ENCODE peak calls at places on chromosomes 6 and 20, in four cellular contexts. One of them, this sample, is unnamed.

GRCh38 chr6:152225231-152225934 is 411.8 kb downstream of the SYNE1 start:
- DNase-seq in heart left ventricle: no peak
- DNase-seq in mesendoderm: no peak
- DNase-seq in lung: no peak
- DNase-seq in this sample: no peak

GRCh38 chr6:86856937-86857563 is 80.3 kb upstream of the HTR1E start:
- DNase-seq in heart left ventricle: no peak
- DNase-seq in mesendoderm: peak
- DNase-seq in lung: no peak
- DNase-seq in this sample: no peak

GRCh38 chr6:128696651-128697391 is 176.4 kb upstream of the PTPRK start:
- DNase-seq in heart left ventricle: no peak
- DNase-seq in mesendoderm: peak
- DNase-seq in lung: no peak
- DNase-seq in this sample: no peak

GRCh38 chr6:155126727-155127439 is 131.8 kb downstream of the TIAM2 start:
- DNase-seq in heart left ventricle: no peak
- DNase-seq in mesendoderm: peak
- DNase-seq in lung: no peak
- DNase-seq in this sample: no peak

GRCh38 chr6:161744211-161745067 is 470.6 kb upstream of the AGPAT4 start:
- DNase-seq in heart left ventricle: no peak
- DNase-seq in mesendoderm: no peak
- DNase-seq in lung: no peak
- DNase-seq in this sample: no peak

GRCh38 chr6:25954756-25955155 is 7.8 kb upstream of the TRIM38 start:
- DNase-seq in heart left ventricle: no peak
- DNase-seq in mesendoderm: no peak
- DNase-seq in lung: no peak
- DNase-seq in this sample: no peak

GRCh38 chr6:160042014-160042773 is 73.3 kb downstream of the IGF2R start:
- DNase-seq in heart left ventricle: no peak
- DNase-seq in mesendoderm: no peak
- DNase-seq in lung: no peak
- DNase-seq in this sample: no peak

GRCh38 chr6:25998379-25998778 is 35.8 kb downstream of the TRIM38 start:
- DNase-seq in heart left ventricle: no peak
- DNase-seq in mesendoderm: no peak
- DNase-seq in lung: no peak
- DNase-seq in this sample: no peak

GRCh38 chr6:117497237-117497636 is 14.8 kb downstream of the DCBLD1 start:
- DNase-seq in heart left ventricle: no peak
- DNase-seq in mesendoderm: no peak
- DNase-seq in lung: no peak
- DNase-seq in this sample: no peak

GRCh38 chr20:36825374-36826104 is 50.4 kb upstream of the TLDC2 start:
- DNase-seq in heart left ventricle: no peak
- DNase-seq in mesendoderm: no peak
- DNase-seq in lung: no peak
- DNase-seq in this sample: no peak

GRCh38 chr20:33852971-33853813 is 42.0 kb downstream of the CHMP4B start:
- DNase-seq in heart left ventricle: no peak
- DNase-seq in mesendoderm: no peak
- DNase-seq in lung: no peak
- DNase-seq in this sample: peak

GRCh38 chr6:19851273-19852089 is 14.3 kb downstream of the ID4 start:
- DNase-seq in heart left ventricle: no peak
- DNase-seq in mesendoderm: peak
- DNase-seq in lung: peak
- DNase-seq in this sample: no peak

GRCh38 chr6:40556023-40556422 is 31.1 kb downstream of the LRFN2 start:
- DNase-seq in heart left ventricle: no peak
- DNase-seq in mesendoderm: peak
- DNase-seq in lung: no peak
- DNase-seq in this sample: no peak

GRCh38 chr6:68638225-68638900 is 3.3 kb downstream of the ADGRB3 start:
- DNase-seq in heart left ventricle: no peak
- DNase-seq in mesendoderm: no peak
- DNase-seq in lung: no peak
- DNase-seq in this sample: no peak

GRCh38 chr20:57660510-57661199 is 40.4 kb upstream of the ZBP1 start:
- DNase-seq in heart left ventricle: no peak
- DNase-seq in mesendoderm: no peak
- DNase-seq in lung: no peak
- DNase-seq in this sample: no peak

GRCh38 chr20:56629464-56630085 is 469 bp downstream of the TFAP2C start:
- DNase-seq in heart left ventricle: no peak
- DNase-seq in mesendoderm: no peak
- DNase-seq in lung: no peak
- DNase-seq in this sample: peak

GRCh38 chr6:816510-817084 is 123.7 kb upstream of the EXOC2 start:
- DNase-seq in heart left ventricle: no peak
- DNase-seq in mesendoderm: peak
- DNase-seq in lung: no peak
- DNase-seq in this sample: no peak

GRCh38 chr6:83893024-83893423 is 33.5 kb downstream of the CYB5R4 start:
- DNase-seq in heart left ventricle: no peak
- DNase-seq in mesendoderm: no peak
- DNase-seq in lung: no peak
- DNase-seq in this sample: no peak

GRCh38 chr20:20317195-20318113 is 50.5 kb upstream of the INSM1 start:
- DNase-seq in heart left ventricle: no peak
- DNase-seq in mesendoderm: peak
- DNase-seq in lung: no peak
- DNase-seq in this sample: no peak

GRCh38 chr6:35900448-35900847 is 20.4 kb downstream of the SRPK1 start:
- DNase-seq in heart left ventricle: no peak
- DNase-seq in mesendoderm: no peak
- DNase-seq in lung: no peak
- DNase-seq in this sample: no peak

GRCh38 chr6:35906499-35906846 is 14.4 kb downstream of the SRPK1 start:
- DNase-seq in heart left ventricle: no peak
- DNase-seq in mesendoderm: no peak
- DNase-seq in lung: no peak
- DNase-seq in this sample: no peak

GRCh38 chr6:35905141-35905785 is 15.6 kb downstream of the SRPK1 start:
- DNase-seq in heart left ventricle: no peak
- DNase-seq in mesendoderm: no peak
- DNase-seq in lung: no peak
- DNase-seq in this sample: no peak

GRCh38 chr6:35905841-35906498 is 14.9 kb downstream of the SRPK1 start:
- DNase-seq in heart left ventricle: no peak
- DNase-seq in mesendoderm: no peak
- DNase-seq in lung: no peak
- DNase-seq in this sample: no peak

DNA sequence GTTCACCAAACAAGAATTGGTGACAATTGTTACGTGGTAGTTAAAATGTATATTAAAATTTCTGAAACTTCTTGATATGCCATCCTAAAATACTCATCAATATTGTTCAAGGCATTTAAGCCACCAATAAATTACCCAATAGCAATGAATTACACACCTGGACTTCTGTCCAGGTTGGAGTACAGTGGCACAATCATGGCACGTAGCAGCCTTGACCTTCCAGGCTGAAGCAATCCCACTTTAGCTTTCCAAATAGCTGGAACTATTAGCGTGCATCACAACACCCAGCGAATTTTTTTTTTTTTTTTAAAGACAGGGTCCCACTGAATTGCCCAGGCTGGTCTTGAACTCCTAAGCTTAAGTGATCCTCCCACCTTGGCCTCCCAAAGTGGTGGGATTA is 17.2 kb downstream of the SRPK1 start:
- DNase-seq in heart left ventricle: no peak
- DNase-seq in mesendoderm: no peak
- DNase-seq in lung: no peak
- DNase-seq in this sample: no peak
- H3K27ac ChIP-seq in heart left ventricle: no peak
- H3K27ac ChIP-seq in mesendoderm: no peak
- H3K27ac ChIP-seq in lung: no peak
- H3K27ac ChIP-seq in this sample: no peak

GRCh38 chr6:50381106-50381415 is 331.3 kb upstream of the DEFB112 start:
- DNase-seq in heart left ventricle: no peak
- DNase-seq in mesendoderm: peak
- DNase-seq in lung: no peak
- DNase-seq in this sample: no peak

DNA sequence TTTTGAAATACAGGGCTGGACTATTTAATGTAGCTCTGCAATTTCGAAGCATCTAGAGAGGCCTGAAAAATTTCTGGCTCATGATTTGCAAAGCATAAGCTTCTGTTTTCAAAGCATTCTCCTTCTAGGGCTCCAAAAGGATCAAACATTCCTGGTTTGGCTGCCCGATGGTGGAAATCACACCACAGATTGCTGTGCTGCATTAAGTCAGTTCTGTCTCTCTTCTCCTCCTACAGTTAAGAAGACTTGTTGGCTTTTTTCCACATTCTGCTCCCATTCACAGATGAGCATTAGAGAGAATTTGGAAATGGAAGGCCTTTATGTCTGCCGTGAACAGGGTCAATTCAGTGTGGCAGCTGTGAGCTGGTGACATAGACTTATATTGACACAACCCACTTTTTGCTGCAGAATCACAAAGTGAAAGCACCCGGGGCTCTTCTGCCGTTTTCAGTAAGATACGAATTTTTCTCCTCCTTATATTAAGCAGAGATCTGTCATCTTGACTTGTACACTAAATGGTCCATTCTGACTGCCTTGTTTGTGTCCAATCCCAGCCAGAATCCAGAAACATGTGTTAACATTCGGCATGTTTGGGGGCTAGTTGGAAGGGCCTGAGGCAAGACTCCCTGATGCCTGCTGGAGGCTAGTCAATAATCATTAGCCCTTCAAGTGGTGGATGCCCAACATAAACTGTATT is 330.8 kb upstream of the DEFB112 start:
- DNase-seq in heart left ventricle: no peak
- DNase-seq in mesendoderm: no peak
- DNase-seq in lung: no peak
- DNase-seq in this sample: no peak
- H3K4me3 ChIP-seq in heart left ventricle: no peak
- H3K4me3 ChIP-seq in mesendoderm: no peak
- H3K4me3 ChIP-seq in lung: no peak
- H3K4me3 ChIP-seq in this sample: no peak

GRCh38 chr6:70414813-70415212 is 1.5 kb downstream of the FAM135A start:
- DNase-seq in heart left ventricle: no peak
- DNase-seq in mesendoderm: no peak
- DNase-seq in lung: no peak
- DNase-seq in this sample: no peak
- H3K27ac ChIP-seq in heart left ventricle: no peak
- H3K27ac ChIP-seq in mesendoderm: no peak
- H3K27ac ChIP-seq in lung: no peak
- H3K27ac ChIP-seq in this sample: no peak

DNA sequence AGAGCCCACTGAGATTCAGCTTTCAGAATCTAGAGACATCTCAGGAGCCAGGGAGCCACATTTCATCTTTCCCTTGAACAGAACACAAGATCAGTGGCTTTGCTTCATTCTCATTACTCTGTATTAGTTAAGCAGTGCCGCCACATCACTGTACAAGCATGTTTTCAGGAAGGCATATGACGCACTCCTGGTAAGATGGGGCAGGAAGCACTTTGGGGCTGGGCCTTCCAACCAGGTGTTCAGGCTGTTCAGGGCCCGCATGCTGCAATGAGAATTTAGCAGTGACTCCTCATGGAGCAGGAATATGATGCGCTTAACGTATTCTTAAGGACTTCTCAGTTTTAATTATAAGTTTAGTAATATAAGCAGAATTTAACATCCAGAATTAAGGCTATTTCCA is 29.7 kb upstream of the GNRH2 start:
- DNase-seq in heart left ventricle: no peak
- DNase-seq in mesendoderm: no peak
- DNase-seq in lung: no peak
- DNase-seq in this sample: no peak
- H3K4me3 ChIP-seq in heart left ventricle: no peak
- H3K4me3 ChIP-seq in mesendoderm: no peak
- H3K4me3 ChIP-seq in lung: no peak
- H3K4me3 ChIP-seq in this sample: no peak

GRCh38 chr20:17990278-17990972 is 21.6 kb downstream of the MGME1 start:
- DNase-seq in heart left ventricle: no peak
- DNase-seq in mesendoderm: no peak
- DNase-seq in lung: no peak
- DNase-seq in this sample: no peak

GRCh38 chr20:17992224-17992637 is 23.4 kb downstream of the MGME1 start:
- DNase-seq in heart left ventricle: no peak
- DNase-seq in mesendoderm: no peak
- DNase-seq in lung: no peak
- DNase-seq in this sample: no peak

GRCh38 chr20:17992847-17993508 is 24.2 kb downstream of the MGME1 start:
- DNase-seq in heart left ventricle: no peak
- DNase-seq in mesendoderm: no peak
- DNase-seq in lung: no peak
- DNase-seq in this sample: no peak

GRCh38 chr20:17995967-17996819 is 27.4 kb downstream of the MGME1 start:
- DNase-seq in heart left ventricle: no peak
- DNase-seq in mesendoderm: peak
- DNase-seq in lung: peak
- DNase-seq in this sample: no peak

DNA sequence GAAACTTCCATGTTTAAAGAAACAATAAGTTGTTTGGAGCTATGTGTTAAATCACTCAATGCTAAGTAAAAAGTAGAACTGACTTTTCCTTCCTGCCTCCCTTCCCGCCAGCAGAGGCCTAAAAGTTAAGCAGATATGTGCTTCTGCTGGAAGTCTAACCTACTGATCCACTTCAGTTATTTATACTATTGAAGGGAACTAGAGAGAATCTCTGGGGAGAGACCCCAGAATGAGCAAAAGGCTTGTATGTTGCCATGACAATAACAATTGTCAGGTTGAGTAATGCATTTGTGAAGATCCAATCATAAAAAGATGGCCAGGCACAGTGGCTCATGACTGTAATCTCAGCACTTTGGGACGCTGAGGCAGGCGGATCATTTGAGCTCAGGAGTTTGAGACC is 24.7 kb downstream of the MGME1 start:
- DNase-seq in heart left ventricle: no peak
- DNase-seq in mesendoderm: no peak
- DNase-seq in lung: no peak
- DNase-seq in this sample: no peak
- H3K27ac ChIP-seq in heart left ventricle: no peak
- H3K27ac ChIP-seq in mesendoderm: no peak
- H3K27ac ChIP-seq in lung: no peak
- H3K27ac ChIP-seq in this sample: peak

This sample was measured in kidney.